ENCODE peak calls at places on chromosomes 5 and 9, in seven cellular contexts. T, D, V, S, P, A and O are unnamed samples.

GRCh38 chr9:86723351-86723750 is 224.0 kb downstream of the GAS1 start:
- DNase-seq in T (no peak), D (no peak), V (peak; percentile 2), S (no peak), P (no peak), A (no peak), O (no peak)

GRCh38 chr5:128109138-128109537 is 25.6 kb downstream of the SLC12A2 start:
- DNase-seq in T (no peak), D (no peak), V (no peak), S (no peak), P (no peak), A (no peak), O (no peak)

GRCh38 chr9:83630938-83631457 is 8.1 kb downstream of the IDNK start:
- DNase-seq in T (no peak), D (no peak), V (no peak), S (no peak), P (no peak), A (no peak), O (no peak)

GRCh38 chr9:132590318-132591182 is 8.1 kb downstream of the BARHL1 start:
- DNase-seq in T (no peak), D (no peak), V (no peak), S (no peak), P (no peak), A (no peak), O (no peak)

GRCh38 chr9:123399803-123400378 is 43.9 kb downstream of the CRB2 start:
- DNase-seq in T (no peak), D (no peak), V (no peak), S (no peak), P (no peak), A (no peak), O (no peak)

GRCh38 chr5:76250463-76250862 is 152.6 kb upstream of the IQGAP2 start:
- DNase-seq in T (no peak), D (no peak), V (no peak), S (no peak), P (no peak), A (no peak), O (no peak)

GRCh38 chr5:142870552-142870951 is 100.4 kb downstream of the ARHGAP26 start:
- DNase-seq in T (no peak), D (no peak), V (no peak), S (no peak), P (no peak), A (no peak), O (no peak)

GRCh38 chr5:36692791-36693763 is 86.7 kb downstream of the SLC1A3 start:
- DNase-seq in T (no peak), D (no peak), V (no peak), S (peak; percentile 90), P (peak; percentile 65), A (peak; percentile 82), O (peak; percentile 41)

GRCh38 chr9:129422032-129422842 is 198.7 kb downstream of the C9orf50 start:
- DNase-seq in T (no peak), D (no peak), V (no peak), S (no peak), P (no peak), A (no peak), O (no peak)

GRCh38 chr9:129081388-129081889 is 528 bp downstream of the DOLPP1 start:
- DNase-seq in T (no peak), D (no peak), V (no peak), S (no peak), P (peak; percentile 46), A (no peak), O (peak; percentile 28)

GRCh38 chr5:132883261-132883834 is 9.9 kb downstream of the LEAP2 start:
- DNase-seq in T (no peak), D (peak; percentile 53), V (peak; percentile 27), S (peak; percentile 79), P (peak; percentile 69), A (peak; percentile 82), O (peak; percentile 58)

GRCh38 chr5:143025971-143026370 is 255.8 kb downstream of the ARHGAP26 start:
- DNase-seq in T (no peak), D (no peak), V (no peak), S (no peak), P (no peak), A (no peak), O (no peak)

GRCh38 chr5:87803352-87803751 is 390.6 kb upstream of the CCNH start:
- DNase-seq in T (no peak), D (no peak), V (no peak), S (no peak), P (no peak), A (no peak), O (no peak)

GRCh38 chr5:125140855-125141254 is 394.4 kb upstream of the ZNF608 start:
- DNase-seq in T (no peak), D (peak; percentile 14), V (no peak), S (peak; percentile 74), P (no peak), A (peak; percentile 95), O (peak; percentile 66)

GRCh38 chr5:126624534-126624933 is 23.8 kb downstream of the PHAX start:
- DNase-seq in T (no peak), D (peak; percentile 80), V (no peak), S (no peak), P (peak; percentile 86), A (peak; percentile 79), O (peak; percentile 44)

GRCh38 chr5:15566789-15567188 is 66.8 kb downstream of the FBXL7 start:
- DNase-seq in T (no peak), D (no peak), V (no peak), S (no peak), P (no peak), A (no peak), O (no peak)

GRCh38 chr5:14806452-14806851 is 65.1 kb downstream of the ANKH start:
- DNase-seq in T (no peak), D (peak; percentile 90), V (no peak), S (no peak), P (peak; percentile 61), A (peak; percentile 74), O (no peak)

GRCh38 chr5:150523472-150524350 is 15.8 kb downstream of the NDST1 start:
- DNase-seq in T (no peak), D (peak; percentile 58), V (peak; percentile 18), S (peak; percentile 63), P (peak; percentile 52), A (peak; percentile 89), O (peak; percentile 55)

GRCh38 chr5:169160405-169160901 is 140.5 kb downstream of the SLIT3 start:
- DNase-seq in T (no peak), D (no peak), V (no peak), S (no peak), P (no peak), A (peak; percentile 81), O (peak; percentile 12)

GRCh38 chr5:112718344-112718743 is 19.3 kb upstream of the APC start:
- DNase-seq in T (no peak), D (no peak), V (no peak), S (no peak), P (no peak), A (no peak), O (no peak)

GRCh38 chr9:14158911-14159310 is 155.0 kb downstream of the NFIB start:
- DNase-seq in T (no peak), D (no peak), V (no peak), S (no peak), P (peak; percentile 69), A (peak; percentile 32), O (peak; percentile 79)

GRCh38 chr5:147290261-147290660 is 55.4 kb downstream of the STK32A start:
- DNase-seq in T (no peak), D (no peak), V (no peak), S (no peak), P (no peak), A (no peak), O (no peak)

GRCh38 chr5:133967124-133967523 is 1.3 kb downstream of the C5orf15 start:
- DNase-seq in T (no peak), D (no peak), V (no peak), S (no peak), P (no peak), A (peak; percentile 51), O (no peak)

GRCh38 chr5:59569608-59570334 is 323.8 kb downstream of the PDE4D start:
- DNase-seq in T (no peak), D (no peak), V (no peak), S (no peak), P (no peak), A (no peak), O (no peak)

GRCh38 chr5:98872679-98873078 is 56.1 kb downstream of the CHD1 start:
- DNase-seq in T (no peak), D (no peak), V (no peak), S (no peak), P (peak; percentile 17), A (peak; percentile 28), O (peak; percentile 68)

GRCh38 chr5:82104872-82105271 is 133.0 kb downstream of the ATG10 start:
- DNase-seq in T (no peak), D (no peak), V (peak; percentile 58), S (no peak), P (no peak), A (no peak), O (no peak)

GRCh38 chr9:114899461-114899860 is 30.9 kb downstream of the TNFSF8 start:
- DNase-seq in T (no peak), D (no peak), V (no peak), S (no peak), P (no peak), A (no peak), O (no peak)
- H3K4me3 ChIP-seq in T (no peak overlapping the region), D (no peak overlapping the region), V (no peak overlapping the region), S (no peak overlapping the region), P (no peak overlapping the region), A (no peak overlapping the region), O (no peak overlapping the region)

GRCh38 chr5:173572431-173573125 is 43.9 kb downstream of the BOD1 start:
- DNase-seq in T (no peak), D (no peak), V (no peak), S (no peak), P (no peak), A (no peak), O (no peak)
- H3K4me3 ChIP-seq in T (peak overlapping the region; percentile 10), D (peak overlapping the region; percentile 31), V (no peak overlapping the region), S (no peak overlapping the region), P (no peak overlapping the region), A (no peak overlapping the region), O (no peak overlapping the region)

GRCh38 chr9:91163441-91163772 is 198.3 kb downstream of the AUH start:
- DNase-seq in T (no peak), D (no peak), V (no peak), S (no peak), P (no peak), A (no peak), O (no peak)
- H3K4me3 ChIP-seq in T (no peak overlapping the region), D (no peak overlapping the region), V (peak overlapping the region; percentile 0), S (no peak overlapping the region), P (no peak overlapping the region), A (no peak overlapping the region), O (no peak overlapping the region)

GRCh38 chr9:91951944-91952520 is 2.0 kb upstream of the ROR2 start:
- DNase-seq in T (no peak), D (no peak), V (no peak), S (no peak), P (no peak), A (peak; percentile 59), O (no peak)

GRCh38 chr9:91948423-91949292 is 1.4 kb downstream of the ROR2 start:
- DNase-seq in T (no peak), D (no peak), V (no peak), S (peak; percentile 88), P (peak; percentile 52), A (peak; percentile 72), O (peak; percentile 44)

GRCh38 chr9:91949293-91949945 is 609 bp downstream of the ROR2 start:
- DNase-seq in T (no peak), D (no peak), V (no peak), S (peak; percentile 57), P (no peak), A (peak; percentile 29), O (no peak)

GRCh38 chr9:91948061-91948422 is 2.0 kb downstream of the ROR2 start:
- DNase-seq in T (no peak), D (no peak), V (no peak), S (peak; percentile 35), P (no peak), A (peak; percentile 70), O (no peak)

GRCh38 chr9:91949946-91950664 is at the start of gene ROR2:
- DNase-seq in T (no peak), D (no peak), V (peak; percentile 13), S (peak; percentile 94), P (peak; percentile 48), A (peak; percentile 86), O (peak; percentile 9)
- H3K4me3 ChIP-seq in T (peak within 1 kb of the TSS; percentile 63), D (peak within 1 kb of the TSS; percentile 38), V (peak within 1 kb of the TSS; percentile 37), S (peak within 1 kb of the TSS; percentile 97), P (peak within 1 kb of the TSS; percentile 62), A (peak within 1 kb of the TSS; percentile 87), O (peak within 1 kb of the TSS; percentile 35)